ENCODE peak calls at places on chromosomes 6 and 20, in nine cellular contexts. One of them, this sample, is unnamed.

GRCh38 chr6:39301606-39302005 is 12.6 kb downstream of the KCNK17 start:
- DNase-seq in A549: peak; percentile 13
- DNase-seq in T-helper 9 cell: no peak
- DNase-seq in GM12865: peak; percentile 31
- DNase-seq in stimulated activated CD8-positive, alpha-beta memory T cell treated with anti-CD3 and anti-CD28 coated beads, Interleukin-7, amount 100 ng/mL, for 1 hour: no peak
- DNase-seq in type B pancreatic cell: no peak
- DNase-seq in H54: peak; percentile 41
- DNase-seq in NCI-H1436: no peak
- DNase-seq in activated effector memory CD4-positive, alpha-beta T cell treated with anti-CD3 and anti-CD28 coated beads, Interleukin-2, amount 50 U/mL, for 16 hours: no peak
- DNase-seq in this sample: no peak

GRCh38 chr6:42099340-42100028 is 42.9 kb downstream of the C6orf132 start:
- DNase-seq in activated effector memory CD4-positive, alpha-beta T cell treated with anti-CD3 and anti-CD28 coated beads, Interleukin-2, amount 50 U/mL, for 16 hours: no peak
- DNase-seq in H54: peak; percentile 77
- DNase-seq in A549: no peak
- DNase-seq in stimulated activated CD8-positive, alpha-beta memory T cell treated with anti-CD3 and anti-CD28 coated beads, Interleukin-7, amount 100 ng/mL, for 1 hour: no peak
- DNase-seq in NCI-H1436: no peak
- DNase-seq in GM12865: no peak
- DNase-seq in T-helper 9 cell: no peak
- DNase-seq in type B pancreatic cell: no peak
- DNase-seq in this sample: peak; percentile 43

GRCh38 chr6:135222623-135223022 is 41.5 kb downstream of the MYB start:
- DNase-seq in type B pancreatic cell: no peak
- DNase-seq in activated effector memory CD4-positive, alpha-beta T cell treated with anti-CD3 and anti-CD28 coated beads, Interleukin-2, amount 50 U/mL, for 16 hours: no peak
- DNase-seq in stimulated activated CD8-positive, alpha-beta memory T cell treated with anti-CD3 and anti-CD28 coated beads, Interleukin-7, amount 100 ng/mL, for 1 hour: no peak
- DNase-seq in H54: no peak
- DNase-seq in T-helper 9 cell: no peak
- DNase-seq in A549: no peak
- DNase-seq in GM12865: no peak
- DNase-seq in NCI-H1436: no peak
- DNase-seq in this sample: no peak

GRCh38 chr6:157848693-157849092 is 25.6 kb downstream of the SNX9 start:
- DNase-seq in stimulated activated CD8-positive, alpha-beta memory T cell treated with anti-CD3 and anti-CD28 coated beads, Interleukin-7, amount 100 ng/mL, for 1 hour: no peak
- DNase-seq in activated effector memory CD4-positive, alpha-beta T cell treated with anti-CD3 and anti-CD28 coated beads, Interleukin-2, amount 50 U/mL, for 16 hours: no peak
- DNase-seq in type B pancreatic cell: no peak
- DNase-seq in A549: no peak
- DNase-seq in H54: no peak
- DNase-seq in GM12865: no peak
- DNase-seq in NCI-H1436: no peak
- DNase-seq in T-helper 9 cell: no peak
- DNase-seq in this sample: no peak

GRCh38 chr6:2749972-2750600 is 636 bp downstream of the MYLK4 start:
- DNase-seq in H54: peak; percentile 41
- DNase-seq in stimulated activated CD8-positive, alpha-beta memory T cell treated with anti-CD3 and anti-CD28 coated beads, Interleukin-7, amount 100 ng/mL, for 1 hour: peak; percentile 55
- DNase-seq in GM12865: peak; percentile 63
- DNase-seq in type B pancreatic cell: no peak
- DNase-seq in NCI-H1436: peak; percentile 58
- DNase-seq in A549: peak; percentile 50
- DNase-seq in activated effector memory CD4-positive, alpha-beta T cell treated with anti-CD3 and anti-CD28 coated beads, Interleukin-2, amount 50 U/mL, for 16 hours: peak; percentile 87
- DNase-seq in T-helper 9 cell: peak; percentile 64
- DNase-seq in this sample: peak; percentile 28

GRCh38 chr6:19492631-19493030 is 344.5 kb upstream of the ID4 start:
- DNase-seq in stimulated activated CD8-positive, alpha-beta memory T cell treated with anti-CD3 and anti-CD28 coated beads, Interleukin-7, amount 100 ng/mL, for 1 hour: no peak
- DNase-seq in T-helper 9 cell: no peak
- DNase-seq in A549: no peak
- DNase-seq in activated effector memory CD4-positive, alpha-beta T cell treated with anti-CD3 and anti-CD28 coated beads, Interleukin-2, amount 50 U/mL, for 16 hours: no peak
- DNase-seq in type B pancreatic cell: no peak
- DNase-seq in GM12865: no peak
- DNase-seq in NCI-H1436: no peak
- DNase-seq in H54: no peak
- DNase-seq in this sample: no peak

GRCh38 chr6:22081709-22082108 is 215.1 kb downstream of the PRL start:
- DNase-seq in GM12865: peak; percentile 47
- DNase-seq in type B pancreatic cell: no peak
- DNase-seq in T-helper 9 cell: no peak
- DNase-seq in H54: no peak
- DNase-seq in NCI-H1436: no peak
- DNase-seq in stimulated activated CD8-positive, alpha-beta memory T cell treated with anti-CD3 and anti-CD28 coated beads, Interleukin-7, amount 100 ng/mL, for 1 hour: no peak
- DNase-seq in A549: no peak
- DNase-seq in activated effector memory CD4-positive, alpha-beta T cell treated with anti-CD3 and anti-CD28 coated beads, Interleukin-2, amount 50 U/mL, for 16 hours: no peak
- DNase-seq in this sample: no peak

GRCh38 chr20:14845199-14846160 is 508.1 kb upstream of the FLRT3 start:
- DNase-seq in H54: no peak
- DNase-seq in NCI-H1436: no peak
- DNase-seq in A549: peak; percentile 81
- DNase-seq in GM12865: no peak
- DNase-seq in T-helper 9 cell: no peak
- DNase-seq in type B pancreatic cell: no peak
- DNase-seq in stimulated activated CD8-positive, alpha-beta memory T cell treated with anti-CD3 and anti-CD28 coated beads, Interleukin-7, amount 100 ng/mL, for 1 hour: no peak
- DNase-seq in activated effector memory CD4-positive, alpha-beta T cell treated with anti-CD3 and anti-CD28 coated beads, Interleukin-2, amount 50 U/mL, for 16 hours: no peak
- DNase-seq in this sample: no peak

GRCh38 chr6:158472453-158472852 is 87.4 kb upstream of the TMEM181 start:
- DNase-seq in stimulated activated CD8-positive, alpha-beta memory T cell treated with anti-CD3 and anti-CD28 coated beads, Interleukin-7, amount 100 ng/mL, for 1 hour: no peak
- DNase-seq in T-helper 9 cell: no peak
- DNase-seq in NCI-H1436: no peak
- DNase-seq in H54: no peak
- DNase-seq in activated effector memory CD4-positive, alpha-beta T cell treated with anti-CD3 and anti-CD28 coated beads, Interleukin-2, amount 50 U/mL, for 16 hours: no peak
- DNase-seq in A549: no peak
- DNase-seq in GM12865: no peak
- DNase-seq in type B pancreatic cell: no peak
- DNase-seq in this sample: no peak

This sample was measured in NCI-H526.